ENCODE peak calls at places on chromosomes 7 and 10, in nine cellular contexts. Z is AG09309; O is WTC11; C is psoas muscle; J is bronchial epithelial cell; E is kidney epithelial cell; D is fibroblast of pulmonary artery; T is IMR-90; K is CD4-positive, alpha-beta T cell. P is an unnamed sample.

GRCh38 chr7:16753102-16753931 is at the start of gene TSPAN13:
- DNase-seq in J (peak), C (peak), D (peak), Z (no peak), K (no peak), T (peak), O (peak), E (peak), P (no peak)

GRCh38 chr10:119378737-119379067 is 163.8 kb downstream of the RGS10 start:
- DNase-seq in Z (no peak), K (no peak), J (no peak), T (no peak), E (no peak), D (no peak), C (peak), O (no peak), P (no peak)

GRCh38 chr7:22120391-22121053 is 174.8 kb upstream of the CDCA7L start:
- DNase-seq in Z (no peak), C (no peak), T (no peak), J (no peak), K (no peak), D (no peak), E (no peak), O (no peak), P (no peak)

GRCh38 chr7:25775570-25775969 is 376.4 kb upstream of the NFE2L3 start:
- DNase-seq in K (no peak), O (no peak), C (no peak), E (no peak), J (no peak), D (no peak), Z (no peak), T (no peak), P (no peak)

GRCh38 chr10:13973742-13974141 is 357.0 kb downstream of the FRMD4A start:
- DNase-seq in E (no peak), Z (no peak), D (peak), O (no peak), T (peak), K (no peak), J (no peak), C (no peak), P (peak)

GRCh38 chr10:65341323-65341922 is 1584.4 kb upstream of the LRRTM3 start:
- DNase-seq in C (no peak), D (peak), K (no peak), O (no peak), Z (no peak), E (peak), J (peak), T (no peak), P (no peak)

GRCh38 chr7:106947244-106947728 is 82.2 kb downstream of the PIK3CG start:
- DNase-seq in T (peak), K (peak), O (peak), C (no peak), J (peak), E (peak), D (peak), Z (peak), P (peak)

GRCh38 chr7:16813232-16813616 is 8.4 kb upstream of the AGR2 start:
- DNase-seq in Z (no peak), C (no peak), K (no peak), O (no peak), E (no peak), D (no peak), T (no peak), J (no peak), P (no peak)

GRCh38 chr7:73722785-73723184 is 3.3 kb upstream of the STX1A start:
- DNase-seq in E (no peak), T (no peak), O (no peak), K (no peak), D (no peak), J (no peak), Z (no peak), C (no peak), P (no peak)

GRCh38 chr10:49736564-49737113 is 25.5 kb downstream of the OGDHL start:
- DNase-seq in C (no peak), Z (no peak), E (no peak), J (no peak), O (no peak), T (no peak), D (no peak), K (no peak), P (no peak)

GRCh38 chr7:78479348-78479747 is 680.8 kb downstream of the PHTF2 start:
- DNase-seq in E (no peak), D (no peak), C (no peak), K (no peak), O (no peak), J (no peak), Z (no peak), T (peak), P (no peak)

DNA sequence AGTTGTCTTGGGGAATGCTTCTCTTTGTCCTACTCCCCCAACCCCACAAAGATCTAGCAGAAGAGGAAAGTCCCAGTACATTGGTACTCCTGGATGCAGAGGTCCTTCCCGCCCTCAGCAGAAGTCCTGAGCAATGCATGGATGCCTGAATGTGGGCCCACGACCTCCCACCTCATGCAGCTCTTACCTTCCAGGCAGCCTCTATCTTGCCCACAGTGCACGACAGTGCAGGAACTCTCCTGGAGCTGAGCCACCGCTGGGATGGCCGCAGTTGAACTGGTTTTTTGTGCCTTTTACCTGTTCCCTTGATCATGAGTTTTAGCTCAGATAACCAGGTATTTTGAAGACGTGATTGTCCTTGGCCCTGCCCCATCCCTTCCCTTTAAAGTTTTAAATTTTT is 37.9 kb downstream of the LRRC4 start:
- DNase-seq in D (no peak), T (no peak), Z (no peak), E (no peak), J (no peak), K (no peak), C (no peak), O (no peak), P (no peak)
- TF ChIP-seq CTCF in D (no peak), T (no peak), Z (no peak), E (no peak), J (no peak), K (no peak), C (no peak), O (no peak), P (no peak)

DNA sequence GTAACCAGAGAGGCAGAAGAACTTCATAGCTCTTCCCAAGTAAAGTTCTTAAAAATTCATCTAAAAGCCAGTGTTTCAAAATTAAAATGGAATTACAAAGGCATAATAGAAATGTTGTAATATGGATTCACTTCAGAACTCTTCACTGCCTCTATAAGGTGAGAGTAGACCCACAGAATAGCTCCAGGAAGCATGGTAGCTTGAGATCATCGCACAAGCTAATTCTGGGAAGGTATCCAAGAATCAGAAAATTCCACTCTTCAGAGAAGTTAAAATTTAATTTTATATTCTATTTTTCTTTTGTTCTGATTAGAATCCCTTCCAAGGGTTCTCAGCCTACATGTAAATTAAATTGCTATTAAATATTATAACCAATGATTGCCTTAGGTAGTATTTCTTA is 1.5 kb upstream of the DHX32 start:
- DNase-seq in D (peak), K (no peak), C (no peak), O (no peak), E (no peak), T (peak), J (no peak), Z (no peak), P (no peak)
- TF ChIP-seq CTCF in D (no peak), K (no peak), C (no peak), O (no peak), E (no peak), T (no peak), J (no peak), Z (no peak), P (no peak)

GRCh38 chr10:106555599-106555998 is 608.9 kb downstream of the SORCS1 start:
- DNase-seq in T (peak), E (no peak), C (no peak), O (peak), K (no peak), Z (no peak), J (no peak), D (no peak), P (no peak)
- TF ChIP-seq CTCF in T (no peak), E (no peak), C (no peak), O (no peak), K (no peak), Z (no peak), J (peak), D (peak), P (peak)

DNA sequence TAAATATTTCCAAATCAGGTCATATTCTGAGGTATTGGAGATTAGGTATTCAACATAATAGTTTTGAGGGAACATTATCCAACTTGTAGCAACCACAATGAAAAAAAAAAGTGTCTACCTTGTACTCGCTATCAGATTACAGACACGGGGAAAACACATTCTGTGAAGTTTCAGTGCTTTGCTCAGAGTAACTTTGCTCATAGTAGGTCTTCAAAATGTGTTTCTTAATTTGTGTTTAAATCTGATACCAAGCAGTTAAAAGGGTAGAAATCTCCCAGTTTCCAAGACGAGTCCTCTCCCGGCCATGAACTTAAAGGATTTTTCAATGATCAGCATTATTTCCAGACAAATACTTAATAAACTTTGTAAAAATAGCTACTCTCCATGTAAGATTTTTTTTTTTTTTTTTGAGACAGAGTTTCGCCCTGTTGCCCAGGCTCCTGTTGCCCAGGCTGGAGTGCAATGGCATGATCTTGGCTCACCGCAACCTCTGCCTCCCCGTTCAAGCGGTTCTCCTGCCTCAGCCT is 39.2 kb downstream of the DDIT4 start:
- DNase-seq in T (no peak), O (no peak), J (no peak), E (no peak), Z (no peak), K (no peak), D (no peak), C (no peak), P (no peak)
- TF ChIP-seq CTCF in T (no peak), O (no peak), J (no peak), E (no peak), Z (no peak), K (no peak), D (no peak), C (no peak), P (no peak)

GRCh38 chr7:14698239-14698638 is 204.3 kb downstream of the DGKB start:
- DNase-seq in Z (no peak), T (no peak), J (peak), K (no peak), O (no peak), E (no peak), D (peak), C (no peak), P (peak)
- TF ChIP-seq CTCF in Z (no peak), T (no peak), J (no peak), K (no peak), O (no peak), E (no peak), D (peak), C (no peak), P (no peak)

DNA sequence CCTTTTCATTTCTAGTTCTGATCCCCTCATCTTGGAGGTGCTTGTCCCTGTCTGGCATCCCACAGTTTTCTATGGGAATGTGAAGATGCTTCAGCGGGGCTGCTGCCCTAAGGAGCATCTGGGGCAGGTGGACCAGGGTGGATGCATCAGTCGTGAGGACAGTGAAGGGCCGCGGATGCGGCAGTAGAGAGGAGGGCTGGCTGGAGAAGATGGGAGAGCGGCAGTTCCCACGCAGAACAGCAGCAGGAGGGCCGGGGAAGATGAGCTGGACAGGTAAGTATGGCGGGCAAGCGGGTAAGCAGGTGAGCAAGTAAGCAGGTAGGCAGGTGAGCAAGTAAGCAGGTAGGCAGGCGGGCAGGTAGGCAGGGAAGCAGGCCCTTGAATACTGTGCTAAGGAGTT is 48.9 kb downstream of the ASB13 start:
- DNase-seq in D (no peak), O (no peak), J (no peak), T (no peak), E (no peak), C (no peak), K (no peak), Z (no peak), P (no peak)
- TF ChIP-seq CTCF in D (no peak), O (no peak), J (no peak), T (no peak), E (no peak), C (no peak), K (no peak), Z (no peak), P (no peak)

DNA sequence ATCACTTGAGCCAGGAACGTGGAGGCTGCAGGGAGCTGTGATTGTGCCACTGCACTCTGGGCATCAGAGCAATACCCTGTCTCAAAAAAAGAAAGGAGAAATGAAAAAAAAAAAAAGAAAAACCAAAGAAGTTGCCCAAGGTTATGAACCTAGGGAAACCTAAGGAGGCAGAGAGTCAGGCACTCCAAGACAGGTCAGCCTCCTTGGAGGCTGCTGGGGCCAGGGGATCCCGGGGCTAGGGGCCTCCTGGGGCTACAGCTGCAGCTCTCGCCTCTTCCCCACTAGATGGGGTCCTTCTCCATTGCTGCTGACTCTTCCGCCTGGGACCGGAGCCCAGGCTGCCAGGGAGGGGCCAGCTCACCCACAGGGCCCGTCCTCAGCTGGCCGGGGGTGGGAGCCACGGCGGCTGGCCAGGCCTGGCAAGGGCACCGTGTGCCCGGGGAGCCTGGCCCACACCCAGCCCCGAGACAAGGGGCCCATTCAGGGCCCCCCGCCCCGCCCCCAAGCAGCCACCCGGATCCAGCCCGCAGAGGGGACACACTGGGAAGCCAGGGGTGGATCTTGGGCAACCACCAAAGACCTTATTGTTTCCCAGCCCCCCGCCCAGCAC is 1.7 kb upstream of the SPACDR start:
- DNase-seq in T (peak), D (peak), C (peak), Z (no peak), K (no peak), E (peak), J (peak), O (peak), P (peak)
- TF ChIP-seq CTCF in T (peak), D (peak), C (peak), Z (peak), K (no peak), E (peak), J (peak), O (no peak), P (peak)

GRCh38 chr10:29517352-29517923 is 117.3 kb downstream of the SVIL start:
- DNase-seq in J (no peak), E (no peak), T (peak), O (peak), Z (no peak), D (peak), C (no peak), K (no peak), P (peak)
- TF ChIP-seq CTCF in J (peak), E (peak), T (peak), O (peak), Z (peak), D (peak), C (peak), K (no peak), P (peak)

GRCh38 chr10:29734640-29734979 is 99.8 kb upstream of the SVIL start:
- DNase-seq in T (no peak), E (no peak), D (no peak), C (no peak), K (no peak), Z (no peak), O (no peak), J (no peak), P (peak)

GRCh38 chr10:29735628-29736324 is 101.0 kb upstream of the SVIL start:
- DNase-seq in E (peak), J (peak), K (peak), Z (no peak), C (peak), O (peak), D (peak), T (peak), P (peak)

GRCh38 chr10:29734980-29735627 is 100.3 kb upstream of the SVIL start:
- DNase-seq in E (no peak), J (no peak), O (peak), Z (no peak), T (no peak), C (peak), K (peak), D (peak), P (peak)

GRCh38 chr10:29737209-29737565 is 102.4 kb upstream of the SVIL start:
- DNase-seq in J (no peak), Z (no peak), C (no peak), E (no peak), O (peak), K (no peak), T (no peak), D (no peak), P (no peak)

GRCh38 chr10:29736325-29737208 is 101.8 kb upstream of the SVIL start:
- DNase-seq in T (peak), Z (no peak), E (no peak), O (peak), C (peak), K (peak), D (peak), J (no peak), P (peak)
- TF ChIP-seq CTCF in T (no peak), Z (no peak), E (no peak), O (no peak), C (no peak), K (no peak), D (no peak), J (no peak), P (no peak)

GRCh38 chr7:20310963-20311742 is 19.5 kb upstream of the ITGB8 start:
- DNase-seq in T (peak), Z (no peak), D (peak), O (no peak), C (no peak), E (no peak), J (peak), K (no peak), P (peak)
- TF ChIP-seq CTCF in T (peak), Z (peak), D (peak), O (no peak), C (peak), E (peak), J (peak), K (no peak), P (peak)

P was measured in fibroblast of the aortic adventitia.